ENCODE peak calls at places on chromosomes 1 and 21, in nine cellular contexts. Q is Panc1, U is HCT116, P is A549, G is K562, O is SK-N-SH, Y is HL-60, N is HepG2, F is GM12878. B is an unnamed sample.

GRCh38 chr1:12276225-12276624 is 46.4 kb downstream of the VPS13D start:
- DNase-seq in Q (no peak), U (no peak), P (peak; percentile 38), G (peak; percentile 46), O (peak; percentile 7), Y (peak; percentile 41), N (peak; percentile 32), F (no peak), B (peak; percentile 82)

GRCh38 chr1:175749075-175749474 is 5.7 kb upstream of the TNR start:
- DNase-seq in Q (no peak), U (no peak), P (no peak), G (no peak), O (no peak), Y (no peak), N (no peak), F (no peak), B (no peak)

GRCh38 chr1:47705517-47706130 is 267.8 kb downstream of the FOXD2 start:
- DNase-seq in Q (no peak), U (no peak), P (no peak), G (no peak), O (no peak), Y (no peak), N (no peak), F (no peak), B (no peak)

GRCh38 chr1:53172751-53173498 is 23.7 kb upstream of the CPT2 start:
- DNase-seq in Q (no peak), U (no peak), P (peak; percentile 59), G (no peak), O (peak; percentile 50), Y (no peak), N (peak; percentile 45), F (no peak), B (peak; percentile 39)

GRCh38 chr1:160189649-160190625 is at the start of gene CASQ1:
- DNase-seq in Q (no peak), U (no peak), P (no peak), G (no peak), O (no peak), Y (no peak), N (no peak), F (no peak), B (no peak)

GRCh38 chr1:221045842-221046831 is 166.9 kb downstream of the HLX start:
- DNase-seq in Q (peak; percentile 12), U (no peak), P (no peak), G (no peak), O (no peak), Y (peak; percentile 61), N (no peak), F (peak; percentile 92), B (no peak)

GRCh38 chr1:173050865-173051264 is at the start of gene TNFSF18:
- DNase-seq in Q (no peak), U (no peak), P (no peak), G (no peak), O (no peak), Y (no peak), N (no peak), F (no peak), B (no peak)

GRCh38 chr1:200029035-200029623 is 1.6 kb downstream of the NR5A2 start:
- DNase-seq in Q (no peak), U (peak; percentile 4), P (peak; percentile 67), G (no peak), O (peak; percentile 79), Y (no peak), N (no peak), F (no peak), B (peak; percentile 79)

GRCh38 chr1:26471201-26471497 is 1.1 kb upstream of the HMGN2 start:
- DNase-seq in Q (no peak), U (no peak), P (no peak), G (no peak), O (no peak), Y (no peak), N (no peak), F (no peak), B (no peak)

GRCh38 chr1:160371691-160372208 is 4.9 kb downstream of the NHLH1 start:
- DNase-seq in Q (no peak), U (no peak), P (no peak), G (no peak), O (no peak), Y (no peak), N (no peak), F (no peak), B (no peak)

GRCh38 chr1:204769997-204770396 is 84.5 kb upstream of the LRRN2 start:
- DNase-seq in Q (no peak), U (no peak), P (no peak), G (no peak), O (no peak), Y (no peak), N (no peak), F (no peak), B (no peak)

GRCh38 chr1:8427493-8427892 is 109.6 kb downstream of the SLC45A1 start:
- DNase-seq in Q (no peak), U (no peak), P (no peak), G (no peak), O (no peak), Y (peak; percentile 90), N (no peak), F (peak; percentile 95), B (no peak)

GRCh38 chr1:229888561-229889001 is 178.5 kb upstream of the GALNT2 start:
- DNase-seq in Q (no peak), U (no peak), P (no peak), G (no peak), O (no peak), Y (no peak), N (no peak), F (no peak), B (no peak)

GRCh38 chr1:189787201-189787600 is 690.5 kb downstream of the BRINP3 start:
- DNase-seq in Q (no peak), U (no peak), P (no peak), G (no peak), O (no peak), Y (no peak), N (peak; percentile 3), F (no peak), B (peak; percentile 75)

GRCh38 chr1:25731626-25732370 is 68.2 kb upstream of the SELENON start:
- DNase-seq in Q (no peak), U (no peak), P (no peak), G (no peak), O (no peak), Y (no peak), N (no peak), F (no peak), B (no peak)

GRCh38 chr1:15799004-15799867 is 8.2 kb downstream of the UQCRHL start:
- DNase-seq in Q (peak; percentile 82), U (peak; percentile 83), P (peak; percentile 93), G (peak; percentile 22), O (no peak), Y (no peak), N (peak; percentile 61), F (no peak), B (peak; percentile 37)
- TF ChIP-seq REST in Q (no peak), U (no peak), P (no peak), G (no peak), O (peak; percentile 28), Y (no peak), N (no peak), F (no peak), B (no peak)

DNA sequence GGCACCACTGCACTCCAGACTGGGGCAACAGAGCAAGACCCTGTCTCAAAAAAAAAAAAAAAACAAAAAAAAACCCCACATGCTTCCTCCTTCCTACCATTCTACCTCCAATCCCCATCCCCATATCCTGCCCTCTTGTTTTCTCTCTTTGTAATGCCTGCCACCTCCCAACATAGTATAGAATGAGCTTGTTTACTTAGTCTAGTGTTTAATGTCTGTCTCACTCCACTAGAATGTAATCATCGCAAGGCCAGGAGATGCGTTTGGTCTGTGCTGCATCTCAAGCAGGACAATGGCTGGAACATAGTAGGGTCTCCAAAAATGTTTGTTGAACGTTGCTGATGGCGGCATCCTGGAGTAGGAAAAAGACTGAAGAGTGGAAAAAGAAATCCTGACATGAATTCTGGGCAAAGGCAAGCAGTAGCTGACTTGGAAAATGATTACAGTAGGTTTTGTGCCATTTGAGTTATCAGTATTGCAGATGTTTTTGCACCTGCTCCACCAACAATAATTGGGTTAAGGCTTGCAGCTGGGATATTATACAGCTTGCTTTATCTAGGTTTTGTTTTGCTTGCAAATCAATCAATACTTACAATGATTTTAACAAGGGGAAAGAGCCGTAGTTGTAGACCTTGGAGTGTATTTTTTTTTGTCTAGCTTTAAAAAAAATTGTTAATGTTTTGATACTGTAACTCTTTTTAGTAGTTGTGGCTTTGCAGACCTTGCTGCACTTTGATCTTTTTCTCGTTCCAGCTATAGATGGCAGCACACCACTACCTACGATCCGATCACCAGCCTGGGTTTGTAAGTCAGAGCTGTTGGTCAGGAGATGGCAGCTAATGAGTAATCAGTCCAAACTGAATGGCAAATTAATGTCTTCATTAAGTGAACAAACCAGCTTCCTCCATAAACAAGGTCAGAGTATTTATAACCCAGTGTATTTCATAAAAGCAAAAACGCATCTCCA is 62.4 kb downstream of the BACH1 start:
- DNase-seq in Q (no peak), U (no peak), P (no peak), G (no peak), O (no peak), Y (no peak), N (no peak), F (no peak), B (peak; percentile 27)
- TF ChIP-seq CTCF in Q (peak; percentile 46), U (no peak), P (no peak), G (peak; percentile 49), O (no peak), Y (no peak), N (peak; percentile 36), F (no peak), B (peak; percentile 54)

GRCh38 chr1:15272009-15272781 is 25.2 kb downstream of the FHAD1 start:
- DNase-seq in Q (peak; percentile 69), U (peak; percentile 66), P (peak; percentile 71), G (peak; percentile 74), O (peak; percentile 85), Y (peak; percentile 48), N (peak; percentile 82), F (no peak), B (peak; percentile 94)
- H3K4me3 ChIP-seq in Q (peak overlapping the region; percentile 6), U (no peak overlapping the region), P (no peak overlapping the region), G (no peak overlapping the region), O (no peak overlapping the region), Y (no peak overlapping the region), N (peak overlapping the region; percentile 38), F (no peak overlapping the region), B (peak overlapping the region; percentile 34)

GRCh38 chr1:40439247-40439646 is 11.0 kb upstream of the ZFP69B start:
- DNase-seq in Q (no peak), U (no peak), P (no peak), G (no peak), O (no peak), Y (no peak), N (no peak), F (no peak), B (no peak)

GRCh38 chr1:40432644-40433385 is 17.5 kb upstream of the ZFP69B start:
- DNase-seq in Q (no peak), U (no peak), P (no peak), G (no peak), O (no peak), Y (no peak), N (no peak), F (no peak), B (no peak)

GRCh38 chr1:40435471-40435870 is 14.8 kb upstream of the ZFP69B start:
- DNase-seq in Q (no peak), U (no peak), P (no peak), G (no peak), O (no peak), Y (no peak), N (no peak), F (no peak), B (no peak)

GRCh38 chr1:40435876-40436275 is 14.4 kb upstream of the ZFP69B start:
- DNase-seq in Q (no peak), U (no peak), P (no peak), G (no peak), O (no peak), Y (no peak), N (no peak), F (no peak), B (no peak)

GRCh38 chr1:40438391-40439015 is 11.8 kb upstream of the ZFP69B start:
- DNase-seq in Q (no peak), U (no peak), P (peak; percentile 18), G (peak; percentile 84), O (peak; percentile 75), Y (peak; percentile 10), N (peak; percentile 37), F (no peak), B (peak; percentile 73)
- TF ChIP-seq REST in Q (no peak), U (no peak), P (no peak), G (no peak), O (no peak), Y (no peak), N (no peak), F (no peak), B (no peak)